ENCODE peak calls at places on chromosome 1, in five cellular contexts. One of them, this sample, is unnamed.

GRCh38 chr1:54287176-54287650 is 87.2 kb downstream of the MRPL37 start:
- DNase-seq in LHCN-M2: peak; percentile 66
- DNase-seq in heart left ventricle: peak; percentile 87
- DNase-seq in foreskin fibroblast: peak; percentile 75
- DNase-seq in kidney epithelial cell: no peak
- DNase-seq in this sample: no peak

GRCh38 chr1:218250492-218250891 is 34.6 kb upstream of the RRP15 start:
- DNase-seq in LHCN-M2: no peak
- DNase-seq in heart left ventricle: no peak
- DNase-seq in foreskin fibroblast: peak; percentile 4
- DNase-seq in kidney epithelial cell: no peak
- DNase-seq in this sample: no peak

GRCh38 chr1:202149566-202149965 is 5.0 kb upstream of the ARL8A start:
- DNase-seq in LHCN-M2: no peak
- DNase-seq in heart left ventricle: no peak
- DNase-seq in foreskin fibroblast: no peak
- DNase-seq in kidney epithelial cell: no peak
- DNase-seq in this sample: no peak

GRCh38 chr1:32872189-32872898 is 1.6 kb upstream of the FNDC5 start:
- DNase-seq in LHCN-M2: peak; percentile 85
- DNase-seq in heart left ventricle: peak; percentile 77
- DNase-seq in foreskin fibroblast: peak; percentile 65
- DNase-seq in kidney epithelial cell: no peak
- DNase-seq in this sample: peak; percentile 28

GRCh38 chr1:65209005-65209885 is 61.2 kb downstream of the AK4 start:
- DNase-seq in LHCN-M2: peak; percentile 40
- DNase-seq in heart left ventricle: no peak
- DNase-seq in foreskin fibroblast: peak; percentile 74
- DNase-seq in kidney epithelial cell: peak; percentile 18
- DNase-seq in this sample: peak; percentile 42

GRCh38 chr1:156797212-156797871 is 19.3 kb downstream of the SH2D2A start:
- DNase-seq in LHCN-M2: peak; percentile 50
- DNase-seq in heart left ventricle: no peak
- DNase-seq in foreskin fibroblast: peak; percentile 80
- DNase-seq in kidney epithelial cell: no peak
- DNase-seq in this sample: peak; percentile 64

GRCh38 chr1:91020967-91021685 is 709 bp downstream of the ZNF644 start:
- DNase-seq in LHCN-M2: peak; percentile 75
- DNase-seq in heart left ventricle: peak; percentile 65
- DNase-seq in foreskin fibroblast: peak; percentile 86
- DNase-seq in kidney epithelial cell: peak; percentile 63
- DNase-seq in this sample: peak; percentile 65

GRCh38 chr1:172442404-172442803 is 1.5 kb downstream of the PIGC start:
- DNase-seq in LHCN-M2: no peak
- DNase-seq in heart left ventricle: no peak
- DNase-seq in foreskin fibroblast: no peak
- DNase-seq in kidney epithelial cell: no peak
- DNase-seq in this sample: no peak

GRCh38 chr1:7561331-7561921 is 209.7 kb upstream of the VAMP3 start:
- DNase-seq in LHCN-M2: no peak
- DNase-seq in heart left ventricle: no peak
- DNase-seq in foreskin fibroblast: no peak
- DNase-seq in kidney epithelial cell: no peak
- DNase-seq in this sample: no peak

GRCh38 chr1:247390116-247390791 is 25.7 kb upstream of the NLRP3 start:
- DNase-seq in LHCN-M2: peak; percentile 68
- DNase-seq in heart left ventricle: peak; percentile 78
- DNase-seq in foreskin fibroblast: peak; percentile 73
- DNase-seq in kidney epithelial cell: peak; percentile 28
- DNase-seq in this sample: peak; percentile 23

GRCh38 chr1:25695066-25695990 is 78.7 kb downstream of the MAN1C1 start:
- DNase-seq in LHCN-M2: peak; percentile 96
- DNase-seq in heart left ventricle: peak; percentile 89
- DNase-seq in foreskin fibroblast: peak; percentile 97
- DNase-seq in kidney epithelial cell: peak; percentile 71
- DNase-seq in this sample: peak; percentile 99

GRCh38 chr1:42081475-42081874 is 71.7 kb upstream of the GUCA2B start:
- DNase-seq in LHCN-M2: no peak
- DNase-seq in heart left ventricle: peak; percentile 38
- DNase-seq in foreskin fibroblast: no peak
- DNase-seq in kidney epithelial cell: no peak
- DNase-seq in this sample: no peak

GRCh38 chr1:237211540-237211939 is 169.6 kb downstream of the RYR2 start:
- DNase-seq in LHCN-M2: no peak
- DNase-seq in heart left ventricle: no peak
- DNase-seq in foreskin fibroblast: no peak
- DNase-seq in kidney epithelial cell: no peak
- DNase-seq in this sample: no peak

GRCh38 chr1:245436407-245436806 is 281.6 kb downstream of the KIF26B start:
- DNase-seq in LHCN-M2: no peak
- DNase-seq in heart left ventricle: no peak
- DNase-seq in foreskin fibroblast: no peak
- DNase-seq in kidney epithelial cell: no peak
- DNase-seq in this sample: no peak

GRCh38 chr1:107871687-107872086 is 93.3 kb downstream of the VAV3 start:
- DNase-seq in LHCN-M2: no peak
- DNase-seq in heart left ventricle: no peak
- DNase-seq in foreskin fibroblast: no peak
- DNase-seq in kidney epithelial cell: no peak
- DNase-seq in this sample: no peak

GRCh38 chr1:220552672-220553258 is 24.8 kb downstream of the MARK1 start:
- DNase-seq in LHCN-M2: no peak
- DNase-seq in heart left ventricle: no peak
- DNase-seq in foreskin fibroblast: peak; percentile 61
- DNase-seq in kidney epithelial cell: no peak
- DNase-seq in this sample: no peak

GRCh38 chr1:216670118-216670870 is 52.9 kb downstream of the ESRRG start:
- DNase-seq in LHCN-M2: peak; percentile 2
- DNase-seq in heart left ventricle: no peak
- DNase-seq in foreskin fibroblast: peak; percentile 51
- DNase-seq in kidney epithelial cell: no peak
- DNase-seq in this sample: peak; percentile 74

GRCh38 chr1:1371354-1371740 is 3.7 kb downstream of the AURKAIP1 start:
- DNase-seq in LHCN-M2: peak; percentile 84
- DNase-seq in heart left ventricle: no peak
- DNase-seq in foreskin fibroblast: peak; percentile 32
- DNase-seq in kidney epithelial cell: no peak
- DNase-seq in this sample: no peak

GRCh38 chr1:184698969-184699368 is 55.7 kb downstream of the EDEM3 start:
- DNase-seq in LHCN-M2: no peak
- DNase-seq in heart left ventricle: no peak
- DNase-seq in foreskin fibroblast: no peak
- DNase-seq in kidney epithelial cell: no peak
- DNase-seq in this sample: no peak

GRCh38 chr1:234743866-234744581 is 134.0 kb upstream of the IRF2BP2 start:
- DNase-seq in LHCN-M2: peak; percentile 15
- DNase-seq in heart left ventricle: no peak
- DNase-seq in foreskin fibroblast: peak; percentile 57
- DNase-seq in kidney epithelial cell: no peak
- DNase-seq in this sample: peak; percentile 10

GRCh38 chr1:154276797-154277196 is 4.4 kb downstream of the HAX1 start:
- DNase-seq in LHCN-M2: no peak
- DNase-seq in heart left ventricle: no peak
- DNase-seq in foreskin fibroblast: no peak
- DNase-seq in kidney epithelial cell: no peak
- DNase-seq in this sample: no peak

GRCh38 chr1:226580625-226581270 is 32.2 kb downstream of the STUM start:
- DNase-seq in LHCN-M2: no peak
- DNase-seq in heart left ventricle: no peak
- DNase-seq in foreskin fibroblast: no peak
- DNase-seq in kidney epithelial cell: no peak
- DNase-seq in this sample: no peak

GRCh38 chr1:203103201-203103600 is 17.4 kb upstream of the MYOG start:
- DNase-seq in LHCN-M2: no peak
- DNase-seq in heart left ventricle: no peak
- DNase-seq in foreskin fibroblast: no peak
- DNase-seq in kidney epithelial cell: no peak
- DNase-seq in this sample: no peak

GRCh38 chr1:154951901-154952657 is 3.8 kb downstream of the PBXIP1 start:
- DNase-seq in LHCN-M2: peak; percentile 79
- DNase-seq in heart left ventricle: no peak
- DNase-seq in foreskin fibroblast: no peak
- DNase-seq in kidney epithelial cell: no peak
- DNase-seq in this sample: no peak

GRCh38 chr1:16155537-16156410 is at the start of gene EPHA2:
- DNase-seq in LHCN-M2: peak; percentile 91
- DNase-seq in heart left ventricle: peak; percentile 96
- DNase-seq in foreskin fibroblast: peak; percentile 92
- DNase-seq in kidney epithelial cell: no peak
- DNase-seq in this sample: peak; percentile 68

GRCh38 chr1:15033264-15033663 is 120.3 kb upstream of the TMEM51 start:
- DNase-seq in LHCN-M2: peak; percentile 62
- DNase-seq in heart left ventricle: no peak
- DNase-seq in foreskin fibroblast: peak; percentile 41
- DNase-seq in kidney epithelial cell: no peak
- DNase-seq in this sample: peak; percentile 34

GRCh38 chr1:48831579-48831978 is 54.9 kb upstream of the BEND5 start:
- DNase-seq in LHCN-M2: no peak
- DNase-seq in heart left ventricle: no peak
- DNase-seq in foreskin fibroblast: peak; percentile 9
- DNase-seq in kidney epithelial cell: no peak
- DNase-seq in this sample: no peak

GRCh38 chr1:203346060-203346754 is 4.7 kb downstream of the FMOD start:
- DNase-seq in LHCN-M2: no peak
- DNase-seq in heart left ventricle: no peak
- DNase-seq in foreskin fibroblast: peak; percentile 28
- DNase-seq in kidney epithelial cell: no peak
- DNase-seq in this sample: no peak

GRCh38 chr1:211874521-211875347 is 44.2 kb upstream of the LPGAT1 start:
- DNase-seq in LHCN-M2: no peak
- DNase-seq in heart left ventricle: no peak
- DNase-seq in foreskin fibroblast: no peak
- DNase-seq in kidney epithelial cell: no peak
- DNase-seq in this sample: no peak

GRCh38 chr1:32651461-32652073 is 559 bp downstream of the RBBP4 start:
- DNase-seq in LHCN-M2: no peak
- DNase-seq in heart left ventricle: no peak
- DNase-seq in foreskin fibroblast: no peak
- DNase-seq in kidney epithelial cell: peak; percentile 1
- DNase-seq in this sample: no peak

GRCh38 chr1:39105061-39105840 is 79.1 kb downstream of the NDUFS5 start:
- DNase-seq in LHCN-M2: peak; percentile 59
- DNase-seq in heart left ventricle: peak; percentile 81
- DNase-seq in foreskin fibroblast: peak; percentile 89
- DNase-seq in kidney epithelial cell: no peak
- DNase-seq in this sample: peak; percentile 70